ENCODE peak calls at places on chromosomes 3 and 15, in seven cellular contexts. C, J, P, M, L, D and R are unnamed samples.

GRCh38 chr3:45816544-45816943 is 20.2 kb upstream of the SLC6A20 start:
- DNase-seq in C (no peak), J (no peak), P (no peak), M (no peak), L (peak), D (peak), R (no peak)

GRCh38 chr15:77804210-77804609 is 171.5 kb upstream of the LINGO1 start:
- DNase-seq in C (no peak), J (no peak), P (no peak), M (no peak), L (no peak), D (no peak), R (no peak)

GRCh38 chr15:49847937-49848823 is 227.3 kb downstream of the DTWD1 start:
- DNase-seq in C (no peak), J (peak), P (no peak), M (no peak), L (peak), D (no peak), R (no peak)

GRCh38 chr3:114623420-114624046 is 329.7 kb downstream of the TIGIT start:
- DNase-seq in C (no peak), J (no peak), P (no peak), M (no peak), L (no peak), D (no peak), R (no peak)

GRCh38 chr15:43226436-43227305 is 5.9 kb upstream of the EPB42 start:
- DNase-seq in C (no peak), J (no peak), P (no peak), M (no peak), L (no peak), D (no peak), R (no peak)

GRCh38 chr3:53254810-53255359 is 937 bp downstream of the TKT start:
- DNase-seq in C (peak), J (no peak), P (peak), M (peak), L (peak), D (peak), R (peak)

GRCh38 chr3:149879872-149880271 is 66.9 kb downstream of the RNF13 start:
- DNase-seq in C (no peak), J (peak), P (no peak), M (no peak), L (peak), D (peak), R (peak)

GRCh38 chr3:195004512-195005250 is 266.3 kb downstream of the XXYLT1 start:
- DNase-seq in C (no peak), J (no peak), P (no peak), M (no peak), L (no peak), D (no peak), R (no peak)

GRCh38 chr3:11703185-11703584 is 59.5 kb upstream of the VGLL4 start:
- DNase-seq in C (no peak), J (no peak), P (no peak), M (no peak), L (no peak), D (no peak), R (no peak)

GRCh38 chr3:46831316-46831715 is 31.9 kb downstream of the MYL3 start:
- DNase-seq in C (no peak), J (no peak), P (no peak), M (no peak), L (no peak), D (no peak), R (no peak)

GRCh38 chr3:193673845-193674244 is 80.8 kb downstream of the OPA1 start:
- DNase-seq in C (no peak), J (no peak), P (no peak), M (no peak), L (no peak), D (no peak), R (peak)

GRCh38 chr15:38864827-38865604 is 300.4 kb upstream of the RASGRP1 start:
- DNase-seq in C (no peak), J (peak), P (no peak), M (no peak), L (peak), D (peak), R (no peak)

GRCh38 chr15:69185706-69186105 is 25.3 kb downstream of the GLCE start:
- DNase-seq in C (no peak), J (no peak), P (no peak), M (no peak), L (no peak), D (no peak), R (no peak)

GRCh38 chr15:58438956-58439355 is 7.2 kb downstream of the LIPC start:
- DNase-seq in C (peak), J (peak), P (no peak), M (no peak), L (peak), D (no peak), R (no peak)

GRCh38 chr15:68542771-68543544 is 35.8 kb upstream of the CORO2B start:
- DNase-seq in C (no peak), J (peak), P (no peak), M (no peak), L (peak), D (no peak), R (no peak)

GRCh38 chr3:9932535-9932842 is 1.1 kb upstream of the CRELD1 start:
- DNase-seq in C (no peak), J (no peak), P (no peak), M (no peak), L (no peak), D (no peak), R (no peak)
- H3K27ac ChIP-seq in C (peak), J (peak), P (peak), M (peak), L (peak), D (peak), R (peak)

GRCh38 chr3:65945480-65945879 is 93.2 kb downstream of the MAGI1 start:
- DNase-seq in C (no peak), J (no peak), P (no peak), M (no peak), L (no peak), D (no peak), R (no peak)
- H3K27ac ChIP-seq in C (no peak), J (no peak), P (peak), M (peak), L (no peak), D (no peak), R (no peak)

DNA sequence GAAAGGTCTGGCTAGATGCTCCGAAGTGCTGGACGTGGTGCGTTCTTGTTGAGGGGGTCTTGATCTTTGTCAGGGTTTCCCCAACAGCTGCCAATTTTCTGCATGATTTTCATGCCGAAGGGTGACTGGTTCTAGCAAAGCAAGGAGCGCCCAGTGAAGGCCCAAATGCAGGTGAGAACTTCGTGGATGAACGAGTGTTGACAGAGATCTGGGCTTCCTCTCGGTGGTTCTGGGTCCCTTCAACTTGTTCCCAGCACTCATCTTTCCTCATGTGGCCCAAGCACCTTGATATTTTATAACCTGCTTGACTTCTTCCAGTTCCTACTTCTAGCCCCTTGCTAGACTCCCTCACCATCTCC is 40.8 kb upstream of the TFRC start:
- DNase-seq in C (no peak), J (no peak), P (no peak), M (no peak), L (no peak), D (peak), R (no peak)
- H3K27ac ChIP-seq in C (no peak), J (no peak), P (no peak), M (no peak), L (no peak), D (no peak), R (no peak)

GRCh38 chr3:52091566-52092290 is 35.4 kb upstream of the DUSP7 start:
- DNase-seq in C (no peak), J (no peak), P (peak), M (peak), L (peak), D (peak), R (no peak)

GRCh38 chr3:52088445-52089367 is 32.3 kb upstream of the DUSP7 start:
- DNase-seq in C (no peak), J (no peak), P (peak), M (peak), L (peak), D (peak), R (no peak)

GRCh38 chr3:52089691-52090090 is 33.3 kb upstream of the DUSP7 start:
- DNase-seq in C (no peak), J (no peak), P (no peak), M (no peak), L (no peak), D (peak), R (no peak)

GRCh38 chr3:52090620-52091468 is 34.5 kb upstream of the DUSP7 start:
- DNase-seq in C (no peak), J (no peak), P (peak), M (peak), L (no peak), D (peak), R (no peak)

DNA sequence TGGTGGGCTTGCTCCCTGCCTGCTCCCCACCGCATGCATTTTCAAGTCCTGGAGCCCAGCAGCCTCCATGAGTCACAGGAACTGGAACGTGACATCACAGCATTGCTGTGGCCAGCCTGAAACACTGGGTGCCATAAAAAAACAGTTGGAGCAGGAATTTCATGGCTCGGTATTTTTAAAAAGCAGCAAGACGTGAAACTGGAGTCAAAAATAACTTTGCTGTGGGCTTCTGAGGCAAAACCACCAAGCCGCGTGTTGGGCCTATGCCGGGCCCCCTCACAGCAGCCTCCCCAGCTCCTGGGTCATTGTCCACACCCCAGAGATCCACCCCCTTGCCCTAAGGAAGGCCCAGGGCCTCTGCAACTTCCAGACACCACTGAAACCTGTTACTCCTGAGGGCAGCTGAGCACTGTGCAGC is 33.8 kb upstream of the DUSP7 start:
- DNase-seq in C (no peak), J (peak), P (peak), M (peak), L (peak), D (peak), R (no peak)
- H3K27ac ChIP-seq in C (no peak), J (peak), P (peak), M (no peak), L (peak), D (peak), R (peak)